ENCODE peak calls at places on chromosomes 12 and 14, in eight cellular contexts. E, W, J, N, L, H, P and Z are unnamed samples.

GRCh38 chr14:105470163-105470811 is 4.3 kb upstream of the CRIP2 start:
- DNase-seq in H (no peak), W (no peak), E (no peak), N (no peak), P (no peak), L (no peak), J (no peak), Z (no peak)

GRCh38 chr12:16189849-16190248 is 87.6 kb downstream of the SLC15A5 start:
- DNase-seq in L (peak; percentile 28), J (peak; percentile 7), N (no peak), H (no peak), E (peak; percentile 11), W (no peak), P (no peak), Z (no peak)

GRCh38 chr12:93020225-93020997 is 91.3 kb upstream of the EEA1 start:
- DNase-seq in L (no peak), W (no peak), H (no peak), P (peak; percentile 83), J (peak; percentile 62), E (peak; percentile 84), N (peak; percentile 44), Z (peak; percentile 82)

GRCh38 chr12:7144414-7145120 is 14.4 kb downstream of the CLSTN3 start:
- DNase-seq in N (peak; percentile 27), P (peak; percentile 38), W (no peak), L (peak; percentile 40), J (peak; percentile 39), H (no peak), E (no peak), Z (no peak)

GRCh38 chr14:61126083-61126962 is 145.3 kb downstream of the SLC38A6 start:
- DNase-seq in P (no peak), N (no peak), H (no peak), J (peak; percentile 80), E (no peak), L (no peak), W (no peak), Z (no peak)

GRCh38 chr12:125533434-125534029 is 468.3 kb downstream of the AACS start:
- DNase-seq in H (no peak), L (no peak), E (peak; percentile 34), J (no peak), W (no peak), N (no peak), P (no peak), Z (no peak)

GRCh38 chr14:57486767-57487379 is 6.8 kb downstream of the CCDC198 start:
- DNase-seq in H (no peak), P (no peak), J (peak; percentile 30), N (no peak), E (peak; percentile 37), L (peak; percentile 41), W (no peak), Z (no peak)

GRCh38 chr12:104358353-104359003 is 54.9 kb downstream of the EID3 start:
- DNase-seq in L (peak; percentile 61), W (peak; percentile 36), E (peak; percentile 71), H (peak; percentile 44), N (peak; percentile 56), P (peak; percentile 89), J (peak; percentile 66), Z (peak; percentile 55)

GRCh38 chr12:124609041-124609984 is 41.9 kb upstream of the NCOR2 start:
- DNase-seq in L (peak; percentile 34), E (peak; percentile 96), W (peak; percentile 63), J (peak; percentile 76), N (peak; percentile 92), H (peak; percentile 52), P (peak; percentile 97), Z (peak; percentile 93)

GRCh38 chr14:35898217-35898775 is 72.2 kb downstream of the BRMS1L start:
- DNase-seq in E (no peak), N (no peak), L (no peak), W (no peak), P (no peak), J (no peak), H (no peak), Z (no peak)

GRCh38 chr12:97630875-97631274 is 168.3 kb downstream of the RMST start:
- DNase-seq in P (no peak), L (no peak), E (no peak), N (no peak), H (no peak), J (no peak), W (no peak), Z (no peak)

GRCh38 chr12:53267309-53268008 is 640 bp upstream of the ESPL1 start:
- DNase-seq in W (no peak), N (no peak), E (peak; percentile 15), H (no peak), J (no peak), P (no peak), L (no peak), Z (no peak)

GRCh38 chr14:91038439-91038838 is 22.0 kb downstream of the RPS6KA5 start:
- DNase-seq in J (no peak), H (no peak), W (no peak), N (no peak), E (no peak), L (no peak), P (no peak), Z (no peak)

GRCh38 chr14:36659822-36660735 is 1.6 kb upstream of the PAX9 start:
- DNase-seq in H (no peak), P (no peak), E (no peak), W (no peak), J (no peak), L (no peak), N (no peak), Z (no peak)

GRCh38 chr14:92942576-92942975 is 19.6 kb downstream of the CHGA start:
- DNase-seq in P (no peak), N (no peak), W (no peak), E (no peak), J (no peak), L (no peak), H (no peak), Z (no peak)

GRCh38 chr12:52280796-52281560 is 6.5 kb downstream of the KRT86 start:
- DNase-seq in N (peak; percentile 51), L (peak; percentile 97), J (no peak), E (peak; percentile 62), P (peak; percentile 7), W (peak; percentile 68), H (no peak), Z (peak; percentile 58)

GRCh38 chr14:24853446-24853845 is 196.5 kb downstream of the STXBP6 start:
- DNase-seq in E (no peak), L (no peak), J (no peak), W (no peak), N (no peak), P (no peak), H (no peak), Z (no peak)

GRCh38 chr12:65637774-65638173 is 186.5 kb upstream of the HMGA2 start:
- DNase-seq in H (no peak), W (no peak), N (no peak), L (peak; percentile 86), J (peak; percentile 89), E (no peak), P (no peak), Z (no peak)

GRCh38 chr12:65634626-65635331 is 189.5 kb upstream of the HMGA2 start:
- DNase-seq in N (no peak), H (no peak), E (no peak), L (peak; percentile 84), W (no peak), P (peak; percentile 60), J (peak; percentile 85), Z (no peak)

GRCh38 chr12:65636436-65636835 is 187.8 kb upstream of the HMGA2 start:
- DNase-seq in E (no peak), H (no peak), W (no peak), J (no peak), N (no peak), P (no peak), L (no peak), Z (no peak)

GRCh38 chr12:65638324-65638723 is 186.0 kb upstream of the HMGA2 start:
- DNase-seq in J (no peak), N (no peak), E (no peak), P (no peak), L (no peak), H (no peak), W (no peak), Z (no peak)

GRCh38 chr12:65637150-65637549 is 187.1 kb upstream of the HMGA2 start:
- DNase-seq in H (no peak), J (no peak), E (no peak), W (no peak), P (no peak), L (no peak), N (no peak), Z (no peak)
- H3K27ac ChIP-seq in H (no peak overlapping the region), J (peak overlapping the region; percentile 85), E (no peak overlapping the region), W (no peak overlapping the region), P (no peak overlapping the region), L (no peak overlapping the region), N (no peak overlapping the region), Z (no peak overlapping the region)

GRCh38 chr12:57080855-57081254 is 2.3 kb upstream of the NEMP1 start:
- DNase-seq in E (no peak), L (no peak), P (no peak), J (no peak), H (no peak), W (no peak), N (no peak), Z (no peak)

GRCh38 chr12:57079821-57080220 is 1.2 kb upstream of the NEMP1 start:
- DNase-seq in P (no peak), J (no peak), N (no peak), H (no peak), L (no peak), W (no peak), E (no peak), Z (no peak)

GRCh38 chr12:57078519-57079404 is at the start of gene NEMP1:
- DNase-seq in L (peak; percentile 100), J (peak; percentile 100), H (peak; percentile 100), W (peak; percentile 94), E (peak; percentile 99), N (peak; percentile 94), P (peak; percentile 99), Z (peak; percentile 99)
- TF ChIP-seq POLR2A in L (peak; percentile 73), J (no peak), H (peak; percentile 90), W (peak; percentile 48), E (no peak), N (no peak), P (no peak), Z (peak; percentile 60)

DNA sequence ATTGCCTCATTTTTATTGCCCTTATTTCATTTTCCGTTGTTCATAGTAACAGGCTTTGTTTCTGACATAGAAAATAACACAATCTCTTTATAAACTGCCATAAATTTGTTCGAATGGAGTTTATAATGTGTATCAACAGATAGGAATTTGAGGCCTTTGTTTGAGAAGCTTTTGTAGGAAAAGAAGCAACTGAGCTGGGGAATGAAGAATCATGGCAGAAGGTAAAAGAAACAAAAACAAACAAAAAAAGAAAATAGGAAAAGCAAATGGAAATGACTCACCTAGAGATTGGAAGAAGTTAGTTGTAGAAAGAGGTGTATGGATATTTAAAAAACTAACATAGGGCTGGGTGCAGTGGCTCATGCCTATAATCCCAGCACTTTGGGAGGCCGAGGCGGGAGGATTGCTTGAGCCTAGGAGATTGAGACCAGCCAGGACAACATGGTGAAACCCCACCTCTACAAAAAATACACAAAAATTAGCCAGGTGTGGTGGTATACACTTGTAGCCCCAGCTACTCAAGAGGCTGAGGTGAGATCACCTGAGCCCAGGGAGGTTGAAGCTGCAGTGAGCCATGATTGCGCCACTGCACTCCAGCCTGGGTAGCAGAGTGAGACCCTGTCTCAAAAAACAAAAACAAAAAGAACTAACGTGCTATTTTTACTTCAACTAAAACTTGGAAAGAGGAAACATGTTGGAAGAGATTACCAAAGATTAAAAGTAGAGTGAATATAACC is 523 bp upstream of the REP15 start:
- DNase-seq in H (no peak), J (no peak), N (no peak), L (peak; percentile 31), P (no peak), E (no peak), W (no peak), Z (no peak)
- H3K27ac ChIP-seq in H (no peak overlapping the region), J (no peak overlapping the region), N (no peak overlapping the region), L (no peak overlapping the region), P (peak overlapping the region; percentile 11), E (no peak overlapping the region), W (no peak overlapping the region), Z (no peak overlapping the region)

GRCh38 chr14:21258889-21259787 is 10.1 kb downstream of the HNRNPC start:
- DNase-seq in H (no peak), W (no peak), E (no peak), N (no peak), J (no peak), L (no peak), P (no peak), Z (no peak)
- TF ChIP-seq POLR2A in H (peak; percentile 22), W (no peak), E (no peak), N (no peak), J (no peak), L (peak; percentile 21), P (no peak), Z (no peak)